ENCODE peak calls at places on chromosomes 11 and 22, in five cellular contexts. B is brain microvascular endothelial cell, P is Caco-2, A is HFF-Myc, H is dorsolateral prefrontal cortex. E is an unnamed sample.

GRCh38 chr22:29096736-29097669 is 24.2 kb downstream of the KREMEN1 start:
- DNase-seq in B (no peak), P (peak; percentile 54), A (no peak), H (no peak), E (no peak)

GRCh38 chr11:65491614-65492386 is 7.0 kb upstream of the MALAT1 start:
- DNase-seq in B (peak; percentile 93), P (no peak), A (no peak), H (peak; percentile 73), E (peak; percentile 87)

GRCh38 chr11:19577391-19577831 is 135.2 kb upstream of the NAV2 start:
- DNase-seq in B (no peak), P (no peak), A (no peak), H (no peak), E (no peak)

GRCh38 chr22:40021401-40022000 is 26.7 kb downstream of the FAM83F start:
- DNase-seq in B (no peak), P (no peak), A (no peak), H (peak; percentile 21), E (no peak)

GRCh38 chr11:69525516-69526452 is 44.3 kb downstream of the LINC01488 start:
- DNase-seq in B (no peak), P (no peak), A (no peak), H (no peak), E (no peak)

GRCh38 chr11:92380882-92381281 is 156.3 kb downstream of the FAT3 start:
- DNase-seq in B (peak; percentile 61), P (no peak), A (peak; percentile 45), H (no peak), E (no peak)

GRCh38 chr22:22598144-22598543 is 39.1 kb upstream of the PRAME start:
- DNase-seq in B (no peak), P (no peak), A (no peak), H (no peak), E (no peak)

GRCh38 chr11:77448269-77448668 is 25.6 kb downstream of the PAK1 start:
- DNase-seq in B (no peak), P (no peak), A (no peak), H (no peak), E (no peak)

GRCh38 chr22:37260939-37261338 is 16.9 kb upstream of the RAC2 start:
- DNase-seq in B (peak; percentile 37), P (peak; percentile 65), A (no peak), H (no peak), E (no peak)

GRCh38 chr11:83009999-83010398 is 61.7 kb downstream of the RAB30 start:
- DNase-seq in B (no peak), P (no peak), A (no peak), H (no peak), E (no peak)

GRCh38 chr11:44309483-44310197 is at the start of gene ALX4:
- DNase-seq in B (no peak), P (peak; percentile 31), A (no peak), H (no peak), E (no peak)

GRCh38 chr11:115194798-115195101 is 309.5 kb downstream of the CADM1 start:
- DNase-seq in B (no peak), P (no peak), A (no peak), H (no peak), E (no peak)

GRCh38 chr11:65654375-65655349 is 8.1 kb downstream of the RELA start:
- DNase-seq in B (no peak), P (no peak), A (no peak), H (no peak), E (no peak)

GRCh38 chr11:35077709-35078695 is 61.0 kb upstream of the CD44 start:
- DNase-seq in B (peak; percentile 82), P (no peak), A (peak; percentile 58), H (no peak), E (no peak)

GRCh38 chr11:96339704-96340554 is 3.1 kb downstream of the MAML2 start:
- DNase-seq in B (no peak), P (no peak), A (no peak), H (no peak), E (no peak)

GRCh38 chr11:75719089-75719638 is 1.5 kb downstream of the MOGAT2 start:
- DNase-seq in B (no peak), P (no peak), A (no peak), H (no peak), E (no peak)

GRCh38 chr11:15859411-15859810 is 496.9 kb downstream of the SOX6 start:
- DNase-seq in B (no peak), P (no peak), A (no peak), H (no peak), E (no peak)

GRCh38 chr11:10400856-10401255 is 54.2 kb upstream of the AMPD3 start:
- DNase-seq in B (no peak), P (no peak), A (no peak), H (no peak), E (no peak)

GRCh38 chr11:65849771-65850216 is 8.2 kb downstream of the CFL1 start:
- DNase-seq in B (no peak), P (no peak), A (no peak), H (no peak), E (no peak)

GRCh38 chr22:23216331-23217170 is 36.2 kb downstream of the BCR start:
- DNase-seq in B (no peak), P (no peak), A (no peak), H (peak; percentile 12), E (no peak)

GRCh38 chr11:72577271-72577681 is 96.9 kb downstream of the PDE2A start:
- DNase-seq in B (no peak), P (no peak), A (no peak), H (no peak), E (no peak)

DNA sequence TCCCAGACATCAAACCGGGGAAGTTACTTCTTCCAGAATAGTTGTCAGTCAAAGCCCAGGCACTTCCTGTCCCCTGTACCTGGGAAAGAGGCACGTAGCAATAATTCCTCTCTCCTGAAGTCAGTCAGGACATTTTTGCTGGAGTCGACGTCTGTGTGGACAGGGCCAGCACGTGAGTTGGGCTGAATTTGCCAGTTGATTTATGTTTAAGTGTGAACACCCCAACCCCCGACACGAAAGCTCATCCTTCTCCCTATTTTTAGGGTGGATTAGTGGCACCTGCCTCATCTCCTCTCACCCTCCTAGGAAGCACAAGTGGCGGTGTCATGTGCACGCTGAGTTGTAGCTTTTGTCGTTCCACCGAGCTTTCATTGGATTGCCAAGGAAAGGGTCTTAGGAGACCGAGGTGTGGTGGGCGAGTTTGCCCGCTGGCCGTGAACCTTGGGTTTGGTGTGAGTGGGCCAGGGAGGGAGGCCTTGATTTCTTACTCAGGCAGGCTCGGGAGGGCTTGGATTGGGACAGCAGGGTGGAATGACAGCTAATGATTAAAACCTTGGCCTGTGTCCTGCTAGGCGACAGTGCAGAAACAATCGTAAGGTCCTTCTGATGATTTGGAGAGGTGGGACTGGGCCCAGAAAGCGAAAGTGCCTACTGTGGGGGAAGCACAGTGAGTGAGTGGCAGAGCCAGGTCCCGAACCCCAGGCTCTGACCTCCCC is 87.0 kb upstream of the CRYBB3 start:
- DNase-seq in B (no peak), P (no peak), A (no peak), H (no peak), E (no peak)
- H3K4me3 ChIP-seq in B (no peak overlapping the region), P (no peak overlapping the region), A (no peak overlapping the region), H (peak overlapping the region; percentile 62), E (peak overlapping the region; percentile 76)

GRCh38 chr11:6610591-6610990 is 1.4 kb downstream of the TAF10 start:
- DNase-seq in B (no peak), P (no peak), A (no peak), H (no peak), E (no peak)
- H3K4me3 ChIP-seq in B (peak overlapping the region; percentile 74), P (no peak overlapping the region), A (peak overlapping the region; percentile 72), H (no peak overlapping the region), E (peak overlapping the region; percentile 76)

GRCh38 chr11:1750481-1750839 is at the start of gene IFITM10:
- DNase-seq in B (no peak), P (no peak), A (no peak), H (no peak), E (no peak)
- H3K4me3 ChIP-seq in B (peak within 1 kb of the TSS; percentile 70), P (no peak within 1 kb of the TSS), A (no peak within 1 kb of the TSS), H (peak within 1 kb of the TSS; percentile 58), E (peak within 1 kb of the TSS; percentile 68)

GRCh38 chr22:30266445-30267381 is at the start of gene OSM:
- DNase-seq in B (no peak), P (no peak), A (no peak), H (no peak), E (no peak)

GRCh38 chr22:30265851-30266444 is 703 bp downstream of the OSM start:
- DNase-seq in B (no peak), P (no peak), A (no peak), H (no peak), E (no peak)

GRCh38 chr22:30262917-30263741 is 3.5 kb downstream of the OSM start:
- DNase-seq in B (no peak), P (peak; percentile 86), A (no peak), H (peak; percentile 63), E (no peak)

GRCh38 chr22:30263883-30264282 is 2.8 kb downstream of the OSM start:
- DNase-seq in B (no peak), P (no peak), A (no peak), H (no peak), E (no peak)

GRCh38 chr22:30265131-30265720 is 1.4 kb downstream of the OSM start:
- DNase-seq in B (no peak), P (no peak), A (no peak), H (no peak), E (no peak)
- H3K4me3 ChIP-seq in B (no peak overlapping the region), P (no peak overlapping the region), A (no peak overlapping the region), H (no peak overlapping the region), E (no peak overlapping the region)

GRCh38 chr11:116821050-116821918 is 1.8 kb downstream of the APOA4 start:
- DNase-seq in B (no peak), P (no peak), A (no peak), H (no peak), E (no peak)
- H3K4me3 ChIP-seq in B (no peak overlapping the region), P (no peak overlapping the region), A (no peak overlapping the region), H (no peak overlapping the region), E (no peak overlapping the region)

DNA sequence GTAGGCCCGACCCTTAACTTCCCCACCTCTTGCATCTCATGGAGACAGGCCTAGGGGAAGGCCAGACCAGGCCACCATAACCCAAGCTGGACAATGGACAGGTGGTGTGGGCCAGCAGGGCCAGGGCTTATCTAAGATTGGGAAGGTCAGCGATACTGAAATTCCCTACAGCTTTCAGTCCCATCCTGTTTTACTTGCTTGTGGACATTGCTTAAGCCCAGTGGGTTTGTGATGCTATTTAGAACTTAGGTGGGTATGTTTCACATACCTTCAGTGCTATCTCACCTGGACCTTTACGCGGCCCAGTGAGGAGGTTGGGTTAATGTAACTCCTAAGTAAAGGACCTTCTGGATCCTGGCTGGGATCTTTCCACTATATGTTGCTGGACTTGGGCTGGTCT is 1.7 kb downstream of the FADS2 start:
- DNase-seq in B (no peak), P (no peak), A (no peak), H (no peak), E (no peak)
- H3K4me3 ChIP-seq in B (peak overlapping the region; percentile 97), P (no peak overlapping the region), A (peak overlapping the region; percentile 66), H (peak overlapping the region; percentile 79), E (peak overlapping the region; percentile 93)

E was measured in retinal pigment epithelial cell.